ENCODE peak calls at places on chromosome 17, in five cellular contexts. M is fibroblast of the aortic adventitia; A is stimulated activated CD4-positive, alpha-beta T cell treated with anti-CD3 and anti-CD28 coated beads, Interleukin-15, amount 100 ng/mL, for 1 hour; D is T-helper 22 cell; O is NCI-H1930. I is an unnamed sample.

GRCh38 chr17:77720946-77721822 is 237.3 kb upstream of the TNRC6C start:
- DNase-seq in M (no peak), A (no peak), D (no peak), O (no peak), I (no peak)

GRCh38 chr17:72376486-72377345 is 255.9 kb downstream of the SOX9 start:
- DNase-seq in M (peak), A (no peak), D (no peak), O (no peak), I (peak)

GRCh38 chr17:78022425-78022824 is 63.9 kb downstream of the TNRC6C start:
- DNase-seq in M (peak), A (no peak), D (no peak), O (no peak), I (peak)

GRCh38 chr17:10234033-10234432 is 35.6 kb upstream of the GAS7 start:
- DNase-seq in M (no peak), A (no peak), D (no peak), O (no peak), I (no peak)

GRCh38 chr17:6079155-6079554 is 9.0 kb downstream of the WSCD1 start:
- DNase-seq in M (no peak), A (no peak), D (no peak), O (no peak), I (no peak)

GRCh38 chr17:53006006-53006405 is 816.7 kb upstream of the KIF2B start:
- DNase-seq in M (no peak), A (no peak), D (no peak), O (no peak), I (no peak)

GRCh38 chr17:37718383-37719048 is 26.3 kb downstream of the HNF1B start:
- DNase-seq in M (no peak), A (no peak), D (no peak), O (no peak), I (no peak)

GRCh38 chr17:58156839-58157803 is 8.9 kb downstream of the OR4D1 start:
- DNase-seq in M (no peak), A (peak), D (peak), O (peak), I (no peak)

GRCh38 chr17:17805575-17805974 is 31.2 kb downstream of the SREBF1 start:
- DNase-seq in M (no peak), A (no peak), D (no peak), O (no peak), I (no peak)

GRCh38 chr17:81511550-81511799 is 1.1 kb downstream of the ACTG1 start:
- DNase-seq in M (peak), A (no peak), D (no peak), O (no peak), I (no peak)

GRCh38 chr17:21287703-21288449 is 3.4 kb downstream of the MAP2K3 start:
- DNase-seq in M (peak), A (peak), D (peak), O (no peak), I (peak)

GRCh38 chr17:77490361-77491183 is 349.8 kb downstream of the SEC14L1 start:
- DNase-seq in M (no peak), A (no peak), D (no peak), O (no peak), I (no peak)

GRCh38 chr17:47694818-47695663 is 1.1 kb downstream of the TBKBP1 start:
- DNase-seq in M (peak), A (no peak), D (no peak), O (no peak), I (peak)